ENCODE peak calls at places on chromosomes 4 and X, in four cellular contexts. A is endothelial cell of umbilical vein, U is MV-4-11, E is endothelial cell. F is an unnamed sample.

GRCh38 chr4:3073158-3074077 is 920 bp downstream of the HTT-AS start:
- DNase-seq in A (no peak), U (no peak), E (peak; percentile 27), F (no peak)

GRCh38 chrX:148854351-148854750 is 353.9 kb downstream of the AFF2 start:
- DNase-seq in E (no peak), U (no peak), A (no peak), F (no peak)

GRCh38 chrX:3815896-3816664 is 102.6 kb upstream of the PRKX start:
- DNase-seq in U (peak; percentile 19), A (peak; percentile 28), E (peak; percentile 15), F (peak; percentile 8)

GRCh38 chrX:101057095-101057714 is 5.3 kb upstream of the TRMT2B start:
- DNase-seq in U (peak; percentile 75), E (no peak), A (peak; percentile 88), F (peak; percentile 33)

GRCh38 chr4:97496298-97496873 is 646.9 kb downstream of the STPG2 start:
- DNase-seq in U (no peak), A (peak; percentile 27), E (no peak), F (no peak)

GRCh38 chrX:12372111-12372510 is 233.8 kb downstream of the FRMPD4 start:
- DNase-seq in U (no peak), E (no peak), A (no peak), F (no peak)

GRCh38 chr4:36719425-36719824 is 438.0 kb downstream of the DTHD1 start:
- DNase-seq in A (no peak), U (no peak), E (no peak), F (no peak)

GRCh38 chr4:121642292-121642691 is 54.5 kb downstream of the ANXA5 start:
- DNase-seq in E (no peak), A (no peak), U (no peak), F (no peak)

GRCh38 chrX:136738049-136738729 is 42.5 kb downstream of the ARHGEF6 start:
- DNase-seq in A (no peak), E (no peak), U (no peak), F (no peak)

GRCh38 chr4:133555671-133556070 is 406.6 kb downstream of the PCDH10 start:
- DNase-seq in E (no peak), A (no peak), U (no peak), F (no peak)

GRCh38 chrX:65871671-65872311 is 168.1 kb downstream of the VSIG4 start:
- DNase-seq in U (no peak), E (peak; percentile 28), A (no peak), F (no peak)

GRCh38 chrX:24025741-24026402 is 1.1 kb downstream of the KLHL15 start:
- DNase-seq in A (peak; percentile 51), E (no peak), U (peak; percentile 10), F (no peak)